ENCODE peak calls at places on chromosomes 7 and 10, in six cellular contexts. F is AG04450, B is kidney, V is neuronal stem cell, H is tibial artery, U is GM23248. D is an unnamed sample.
A peak's percentile ranks its signal among the peaks of the same experiment; 100 is the strongest.

GRCh38 chr7:2659556-2660358 is 28.0 kb downstream of the TTYH3 start:
- DNase-seq in B (peak; percentile 78), U (no peak), H (no peak), V (no peak), F (no peak), D (no peak)

GRCh38 chr10:113228570-113228969 is 278.5 kb downstream of the TCF7L2 start:
- DNase-seq in V (no peak), H (no peak), B (no peak), F (no peak), U (peak; percentile 85), D (no peak)

GRCh38 chr7:47901542-47901941 is 46.7 kb downstream of the PKD1L1 start:
- DNase-seq in H (no peak), V (no peak), B (no peak), F (no peak), U (peak; percentile 65), D (no peak)

GRCh38 chr7:44477063-44477830 is 13.2 kb downstream of the NUDCD3 start:
- DNase-seq in B (no peak), F (peak; percentile 59), U (peak; percentile 94), H (no peak), V (peak; percentile 62), D (peak; percentile 69)

GRCh38 chr10:1309237-1309968 is 253.2 kb downstream of the WDR37 start:
- DNase-seq in H (no peak), U (no peak), F (no peak), V (no peak), B (no peak), D (no peak)

GRCh38 chr7:134565643-134566136 is 16.8 kb downstream of the AKR1B15 start:
- DNase-seq in B (no peak), U (peak; percentile 63), H (peak; percentile 79), F (no peak), V (no peak), D (no peak)

GRCh38 chr10:24894309-24894708 is 58.1 kb downstream of the PRTFDC1 start:
- DNase-seq in H (no peak), V (no peak), U (peak; percentile 75), F (peak; percentile 87), B (no peak), D (no peak)

GRCh38 chr10:30488319-30488718 is 54.3 kb downstream of the MAP3K8 start:
- DNase-seq in F (no peak), H (no peak), V (no peak), B (no peak), U (no peak), D (no peak)

GRCh38 chr10:1412531-1413189 is 324.7 kb downstream of the ADARB2 start:
- DNase-seq in U (no peak), B (no peak), F (no peak), V (no peak), H (peak; percentile 35), D (no peak)

GRCh38 chr10:15035385-15036301 is 8.1 kb upstream of the OLAH start:
- DNase-seq in V (no peak), B (no peak), H (no peak), U (no peak), F (peak; percentile 67), D (peak; percentile 27)

GRCh38 chr10:120260446-120260845 is 196.6 kb upstream of the PLPP4 start:
- DNase-seq in U (no peak), B (no peak), V (no peak), F (no peak), H (no peak), D (no peak)

GRCh38 chr10:83254698-83255097 is 884.6 kb upstream of the GHITM start:
- DNase-seq in B (no peak), V (no peak), U (no peak), H (no peak), F (no peak), D (no peak)

GRCh38 chr7:50782376-50783208 is at the start of gene GRB10:
- DNase-seq in F (no peak), V (peak; percentile 62), B (peak; percentile 77), U (peak; percentile 76), H (peak; percentile 72), D (peak; percentile 91)

GRCh38 chr7:84529480-84530205 is 335.1 kb upstream of the SEMA3A start:
- DNase-seq in B (no peak), U (peak; percentile 60), F (no peak), H (no peak), V (no peak), D (no peak)

GRCh38 chr10:50574932-50575331 is 48.8 kb downstream of the SGMS1 start:
- DNase-seq in V (no peak), F (no peak), H (no peak), B (no peak), U (no peak), D (no peak)

GRCh38 chr10:50575477-50576244 is 48.1 kb downstream of the SGMS1 start:
- DNase-seq in U (no peak), V (no peak), H (no peak), B (no peak), F (no peak), D (no peak)

GRCh38 chr10:50576245-50576815 is 47.4 kb downstream of the SGMS1 start:
- DNase-seq in H (no peak), V (no peak), B (no peak), U (peak; percentile 39), F (no peak), D (peak; percentile 63)

GRCh38 chr10:50572017-50572491 is 51.7 kb downstream of the SGMS1 start:
- DNase-seq in H (no peak), U (no peak), V (no peak), B (no peak), F (no peak), D (no peak)

GRCh38 chr10:50574305-50574704 is 49.5 kb downstream of the SGMS1 start:
- DNase-seq in H (no peak), F (no peak), V (no peak), B (no peak), U (no peak), D (no peak)
- H3K27ac ChIP-seq in H (no peak overlapping the region), F (no peak overlapping the region), V (no peak overlapping the region), B (no peak overlapping the region), U (no peak overlapping the region), D (no peak overlapping the region)

GRCh38 chr7:36870625-36871354 is 146.5 kb upstream of the AOAH start:
- DNase-seq in V (no peak), F (no peak), B (no peak), U (no peak), H (no peak), D (no peak)

GRCh38 chr7:36871355-36871738 is 147.1 kb upstream of the AOAH start:
- DNase-seq in B (no peak), U (no peak), H (no peak), V (no peak), F (no peak), D (no peak)

GRCh38 chr7:36875794-36876193 is 151.5 kb upstream of the AOAH start:
- DNase-seq in B (no peak), H (no peak), V (peak; percentile 21), F (no peak), U (no peak), D (no peak)

GRCh38 chr7:36868727-36869411 is 144.6 kb upstream of the AOAH start:
- DNase-seq in U (no peak), B (no peak), H (no peak), V (no peak), F (no peak), D (no peak)

GRCh38 chr7:36871863-36872262 is 147.6 kb upstream of the AOAH start:
- DNase-seq in V (no peak), F (no peak), U (peak; percentile 1), B (no peak), H (no peak), D (no peak)
- H3K27ac ChIP-seq in V (no peak overlapping the region), F (no peak overlapping the region), U (no peak overlapping the region), B (no peak overlapping the region), H (no peak overlapping the region), D (no peak overlapping the region)

DNA sequence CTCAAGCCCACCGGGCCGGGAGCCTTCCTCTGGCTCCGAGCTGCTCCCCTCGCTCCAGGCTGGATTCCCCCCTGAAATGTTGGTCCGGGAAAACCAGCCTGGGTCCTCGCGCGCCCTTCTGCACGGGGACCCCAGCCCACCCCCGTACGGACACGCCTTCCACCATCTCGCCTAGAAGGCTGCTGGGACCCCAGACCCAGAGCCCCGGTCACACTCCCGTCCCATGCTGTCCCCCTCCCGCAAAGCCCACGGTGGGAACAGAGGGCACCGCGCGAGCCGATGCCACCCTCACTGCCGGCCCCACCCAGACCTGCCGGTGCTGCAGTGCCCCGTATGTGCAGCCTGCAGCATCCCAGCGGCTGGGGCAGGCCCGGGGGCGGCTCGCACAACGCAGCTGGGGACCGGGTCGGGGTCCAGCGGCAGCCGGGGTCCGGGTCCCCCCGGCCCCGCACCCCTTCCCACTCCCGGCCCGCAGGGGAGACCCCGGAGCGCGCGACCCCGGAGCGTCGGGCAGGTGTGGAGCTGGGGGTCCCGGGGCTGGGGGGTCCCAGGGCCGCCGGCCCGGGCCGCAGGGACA is 871 bp downstream of the SPOCK2 start:
- DNase-seq in U (no peak), F (no peak), H (no peak), B (peak; percentile 79), V (no peak), D (no peak)
- H3K27ac ChIP-seq in U (no peak overlapping the region), F (no peak overlapping the region), H (no peak overlapping the region), B (no peak overlapping the region), V (no peak overlapping the region), D (peak overlapping the region; percentile 93)

GRCh38 chr10:103506061-103506460 is 12.6 kb downstream of the NEURL1 start:
- DNase-seq in F (no peak), V (no peak), H (no peak), B (peak; percentile 36), U (no peak), D (no peak)
- H3K27ac ChIP-seq in F (no peak overlapping the region), V (no peak overlapping the region), H (no peak overlapping the region), B (no peak overlapping the region), U (no peak overlapping the region), D (no peak overlapping the region)

GRCh38 chr10:26555719-26556368 is 117.7 kb downstream of the APBB1IP start:
- DNase-seq in U (peak; percentile 96), V (no peak), H (peak; percentile 75), B (no peak), F (no peak), D (no peak)

GRCh38 chr10:26554246-26554645 is 116.1 kb downstream of the APBB1IP start:
- DNase-seq in H (no peak), V (no peak), U (no peak), B (no peak), F (no peak), D (no peak)

GRCh38 chr10:26556756-26557640 is 118.9 kb downstream of the APBB1IP start:
- DNase-seq in H (no peak), F (no peak), B (no peak), U (peak; percentile 83), V (peak; percentile 47), D (no peak)

GRCh38 chr10:26557641-26558014 is 119.5 kb downstream of the APBB1IP start:
- DNase-seq in U (peak; percentile 86), F (no peak), B (no peak), V (no peak), H (no peak), D (no peak)
- H3K27ac ChIP-seq in U (peak overlapping the region; percentile 79), F (no peak overlapping the region), B (no peak overlapping the region), V (no peak overlapping the region), H (no peak overlapping the region), D (no peak overlapping the region)

D was measured in dorsolateral prefrontal cortex.